ENCODE peak calls at places on chromosome 3, in six cellular contexts. A, D, G, E, Q and H are unnamed samples.

GRCh38 chr3:47398218-47398617 is 17.4 kb downstream of the PTPN23 start:
- DNase-seq in D (no peak), Q (peak; percentile 35), A (no peak), G (no peak), E (no peak), H (no peak)

GRCh38 chr3:13367728-13368127 is 52.4 kb downstream of the NUP210 start:
- DNase-seq in D (no peak), G (no peak), Q (no peak), E (no peak), A (no peak), H (no peak)

GRCh38 chr3:172332256-172333041 is 115.8 kb downstream of the GHSR start:
- DNase-seq in E (no peak), Q (peak; percentile 53), A (peak; percentile 4), G (peak; percentile 32), D (no peak), H (no peak)

GRCh38 chr3:184448321-184449160 is 68.7 kb downstream of the CHRD start:
- DNase-seq in E (no peak), D (peak; percentile 75), Q (no peak), G (no peak), A (no peak), H (no peak)

GRCh38 chr3:53171827-53172505 is 11.0 kb downstream of the PRKCD start:
- DNase-seq in E (no peak), A (no peak), G (no peak), Q (no peak), D (no peak), H (no peak)

GRCh38 chr3:10242182-10243065 is 5.8 kb upstream of the TATDN2 start:
- DNase-seq in Q (no peak), E (no peak), D (no peak), A (peak; percentile 24), G (no peak), H (no peak)

GRCh38 chr3:75001330-75001729 is 386.9 kb upstream of the CNTN3 start:
- DNase-seq in Q (peak; percentile 5), D (no peak), G (no peak), E (no peak), A (no peak), H (no peak)

GRCh38 chr3:129576514-129577345 is 29.7 kb downstream of the PLXND1 start:
- DNase-seq in E (no peak), G (no peak), Q (no peak), A (peak; percentile 74), D (no peak), H (no peak)

GRCh38 chr3:8503461-8503860 is 1.8 kb downstream of the LMCD1 start:
- DNase-seq in E (no peak), D (no peak), A (no peak), Q (no peak), G (no peak), H (no peak)

GRCh38 chr3:72176537-72177041 is 391.6 kb upstream of the PROK2 start:
- DNase-seq in A (no peak), E (no peak), D (no peak), G (no peak), Q (no peak), H (no peak)

GRCh38 chr3:50322386-50323091 is at the start of gene HYAL2:
- DNase-seq in D (no peak), A (no peak), Q (no peak), G (no peak), E (no peak), H (no peak)

GRCh38 chr3:87437765-87438164 is 161.4 kb upstream of the POU1F1 start:
- DNase-seq in Q (no peak), D (no peak), E (no peak), A (no peak), G (no peak), H (no peak)

GRCh38 chr3:181410870-181411269 is 300.9 kb upstream of the SOX2 start:
- DNase-seq in A (no peak), D (no peak), G (no peak), E (no peak), Q (no peak), H (no peak)

GRCh38 chr3:34351857-34352545 is 553.6 kb downstream of the PDCD6IP start:
- DNase-seq in A (no peak), D (no peak), E (no peak), Q (no peak), G (no peak), H (no peak)